ENCODE peak calls at places on chromosomes 5 and 9, in nine cellular contexts. B is mammary epithelial cell; V is CD8-positive, alpha-beta memory T cell; K is thoracic aorta; X is body of pancreas; C is foreskin keratinocyte; E is upper lobe of right lung; L is neuronal stem cell; Z is esophagus squamous epithelium. O is an unnamed sample. For H3K4me1, the result is how much of the 10 kb centered on the place peaks cover.

GRCh38 chr5:140261403-140262171 is 41.3 kb downstream of the PFDN1 start:
- DNase-seq in Z (no peak), B (peak), C (peak), V (no peak), E (peak), L (no peak), X (peak), K (peak), O (peak)

GRCh38 chr9:99852617-99853016 is 30.9 kb downstream of the NR4A3 start:
- DNase-seq in E (no peak), K (no peak), V (no peak), B (no peak), Z (no peak), L (no peak), C (no peak), X (no peak), O (no peak)

GRCh38 chr5:30279237-30279636 is 914.2 kb upstream of the CDH6 start:
- DNase-seq in B (no peak), C (peak), K (no peak), Z (no peak), X (no peak), V (no peak), E (no peak), L (no peak), O (no peak)

GRCh38 chr9:109683521-109683920 is 96.5 kb upstream of the PALM2AKAP2 start:
- DNase-seq in C (peak), K (no peak), X (no peak), V (no peak), L (no peak), B (peak), E (no peak), Z (no peak), O (no peak)

GRCh38 chr9:112898872-112899281 is 8.2 kb upstream of the SLC46A2 start:
- DNase-seq in Z (no peak), K (no peak), E (no peak), X (no peak), L (no peak), C (no peak), V (no peak), B (no peak), O (no peak)

GRCh38 chr5:14417792-14418765 is 163.5 kb upstream of the OTULINL start:
- DNase-seq in E (no peak), Z (no peak), L (no peak), V (no peak), C (no peak), X (no peak), B (no peak), K (no peak), O (no peak)

GRCh38 chr5:146767534-146767933 is 111.0 kb downstream of the PPP2R2B start:
- DNase-seq in V (no peak), C (no peak), E (no peak), X (no peak), Z (no peak), B (no peak), K (no peak), L (no peak), O (no peak)

GRCh38 chr9:124839612-124840299 is 13.5 kb upstream of the WDR38 start:
- DNase-seq in X (no peak), E (no peak), V (no peak), B (no peak), C (no peak), Z (no peak), L (no peak), K (no peak), O (no peak)

GRCh38 chr5:143562935-143563334 is 159.4 kb upstream of the NR3C1 start:
- DNase-seq in K (peak), E (no peak), X (peak), V (no peak), Z (no peak), B (no peak), L (no peak), C (no peak), O (no peak)

GRCh38 chr9:128361296-128361980 is 9.7 kb upstream of the URM1 start:
- DNase-seq in B (no peak), C (no peak), E (no peak), Z (no peak), X (no peak), K (no peak), L (no peak), V (no peak), O (no peak)

GRCh38 chr5:93603711-93604118 is 20.7 kb downstream of the NR2F1 start:
- DNase-seq in X (no peak), C (no peak), Z (no peak), V (no peak), B (no peak), E (no peak), K (no peak), L (no peak), O (no peak)

GRCh38 chr5:24714757-24715156 is 70.0 kb upstream of the CDH10 start:
- DNase-seq in V (no peak), L (no peak), C (no peak), X (peak), E (no peak), B (no peak), K (no peak), Z (no peak), O (no peak)

GRCh38 chr5:74393943-74394342 is 246.6 kb downstream of the ENC1 start:
- DNase-seq in E (no peak), K (no peak), C (no peak), V (no peak), L (no peak), X (no peak), Z (no peak), B (no peak), O (no peak)

GRCh38 chr9:112858005-112858404 is 32.7 kb downstream of the SLC46A2 start:
- DNase-seq in K (no peak), E (no peak), B (no peak), Z (no peak), C (no peak), L (no peak), V (no peak), X (no peak), O (no peak)

GRCh38 chr5:168575391-168576372 is 3.5 kb downstream of the PANK3 start:
- DNase-seq in X (no peak), E (no peak), Z (no peak), C (no peak), B (no peak), L (no peak), V (no peak), K (no peak), O (no peak)

GRCh38 chr5:93407470-93407869 is 173.5 kb downstream of the NR2F1-AS1 start:
- DNase-seq in C (no peak), B (no peak), X (no peak), V (no peak), K (no peak), L (peak), E (no peak), Z (no peak), O (no peak)

GRCh38 chr5:5437227-5438172 is 15.0 kb downstream of the ICE1 start:
- DNase-seq in L (no peak), X (no peak), K (no peak), Z (no peak), E (no peak), C (no peak), B (no peak), V (no peak), O (no peak)

GRCh38 chr5:102910240-102911226 is 155.4 kb downstream of the PAM start:
- DNase-seq in V (no peak), X (no peak), B (peak), E (no peak), K (no peak), L (no peak), Z (no peak), C (peak), O (no peak)

GRCh38 chr5:162372265-162372664 is 304.7 kb downstream of the GABRG2 start:
- DNase-seq in E (no peak), K (no peak), Z (no peak), X (no peak), B (no peak), L (no peak), V (no peak), C (no peak), O (no peak)

GRCh38 chr5:180618830-180619562 is 27.7 kb upstream of the SCGB3A1 start:
- DNase-seq in X (peak), B (peak), E (no peak), L (peak), C (peak), V (peak), Z (no peak), K (no peak), O (no peak)

GRCh38 chr5:143533978-143534763 is 130.7 kb upstream of the NR3C1 start:
- DNase-seq in K (no peak), V (no peak), C (no peak), X (peak), E (no peak), Z (no peak), L (no peak), B (no peak), O (peak)

GRCh38 chr5:14268236-14268701 is 125.1 kb downstream of the TRIO start:
- DNase-seq in V (no peak), K (peak), B (peak), Z (no peak), X (no peak), L (no peak), C (peak), E (no peak), O (no peak)

GRCh38 chr5:150134198-150134588 is 21.5 kb downstream of the PDGFRB start:
- DNase-seq in E (no peak), B (no peak), C (no peak), X (no peak), K (no peak), L (no peak), V (no peak), Z (no peak), O (no peak)

GRCh38 chr9:38432922-38433510 is 8.8 kb upstream of the IGFBPL1 start:
- DNase-seq in K (no peak), X (peak), L (no peak), Z (no peak), E (no peak), C (peak), V (peak), B (peak), O (no peak)

GRCh38 chr5:80964491-80964890 is 4.3 kb downstream of the RASGRF2 start:
- DNase-seq in B (no peak), C (no peak), X (no peak), E (no peak), L (no peak), V (no peak), K (no peak), Z (no peak), O (no peak)

GRCh38 chr5:65059681-65060598 is 291.2 kb downstream of the CWC27 start:
- DNase-seq in X (no peak), K (no peak), E (no peak), Z (no peak), B (peak), V (no peak), C (peak), L (no peak), O (no peak)

GRCh38 chr5:65065112-65065511 is 296.4 kb downstream of the CWC27 start:
- DNase-seq in K (no peak), X (no peak), V (no peak), E (no peak), C (no peak), Z (no peak), B (no peak), L (no peak), O (no peak)

GRCh38 chr5:65061250-65061973 is 292.7 kb downstream of the CWC27 start:
- DNase-seq in X (no peak), K (no peak), Z (no peak), B (no peak), E (no peak), C (no peak), V (no peak), L (no peak), O (no peak)

GRCh38 chr5:65061974-65062353 is 293.2 kb downstream of the CWC27 start:
- DNase-seq in B (no peak), Z (no peak), C (no peak), L (no peak), V (no peak), K (no peak), E (no peak), X (no peak), O (no peak)

DNA sequence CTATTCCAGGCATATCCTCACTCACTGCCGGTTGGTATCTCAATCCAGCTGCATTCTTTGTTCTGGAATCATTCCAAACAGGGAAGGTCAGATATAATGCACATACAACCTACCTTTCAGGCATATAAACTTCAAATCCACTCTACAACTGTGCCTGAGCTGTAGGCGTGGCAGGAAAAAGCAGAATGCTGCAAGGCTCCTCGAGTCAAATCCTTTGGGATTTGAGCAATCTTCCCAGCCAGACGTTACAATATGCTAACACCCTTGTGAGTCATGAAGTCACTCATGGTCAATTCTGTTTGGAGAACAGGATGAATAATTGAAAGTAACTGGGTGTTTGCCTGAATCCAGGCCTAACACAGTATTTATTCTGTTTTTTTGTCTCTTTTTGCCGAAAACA is 294.0 kb downstream of the CWC27 start:
- DNase-seq in X (peak), V (no peak), L (no peak), K (peak), B (peak), E (no peak), C (peak), Z (no peak), O (no peak)
- H3K4me1 ChIP-seq in X (under half), V (under half), L (under half), K (under half), B (under half), E (under half), C (under half), Z (under half), O (under half)

GRCh38 chr5:31692561-31693221 is 53.8 kb downstream of the PDZD2 start:
- DNase-seq in X (no peak), L (no peak), C (no peak), V (no peak), Z (no peak), E (peak), B (no peak), K (no peak), O (no peak)
- H3K27ac ChIP-seq in X (no peak), L (no peak), C (no peak), V (no peak), Z (no peak), E (no peak), B (no peak), K (no peak), O (no peak)

DNA sequence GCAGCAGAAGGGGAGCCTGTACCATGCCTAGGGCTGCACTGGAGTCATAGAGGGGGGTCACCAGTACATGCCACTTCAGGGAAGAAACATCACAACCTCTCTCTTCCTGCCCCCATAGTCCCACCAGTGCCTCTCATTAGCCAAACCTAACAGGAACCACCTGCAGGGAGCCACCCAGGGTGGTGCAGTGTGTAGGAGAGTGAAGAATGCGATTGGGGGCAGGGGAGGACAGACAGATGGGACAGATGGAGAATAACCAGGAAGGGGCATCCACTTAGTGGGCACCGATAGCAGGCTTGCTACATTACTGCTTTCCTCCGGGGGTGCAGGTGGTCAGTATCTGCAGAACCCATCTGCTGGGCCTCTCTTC is 19.2 kb downstream of the DAPK1 start:
- DNase-seq in Z (no peak), B (no peak), K (no peak), C (no peak), E (no peak), V (no peak), X (no peak), L (no peak), O (no peak)
- H3K4me1 ChIP-seq in Z (under half), B (under half), K (under half), C (under half), E (half or more), V (under half), X (under half), L (under half), O (under half)

DNA sequence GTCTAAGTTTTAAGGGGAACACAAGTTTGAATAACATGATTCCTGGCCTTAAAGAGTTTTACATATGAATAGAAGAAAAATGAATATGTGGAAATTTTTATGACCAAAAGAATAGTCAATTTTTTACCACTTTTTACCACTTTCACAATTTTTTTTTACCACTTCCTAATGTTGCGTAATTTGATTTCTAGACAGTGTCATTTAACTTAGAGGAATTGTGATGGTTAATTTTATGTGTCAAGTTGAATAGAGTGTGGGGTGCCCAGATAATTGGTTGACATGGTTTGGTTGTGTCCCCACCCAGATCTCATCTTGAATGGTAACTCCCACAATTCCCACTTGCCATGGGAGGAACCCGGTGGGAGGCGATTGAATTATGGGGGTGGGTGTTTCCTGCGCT is 416.6 kb downstream of the KIF4B start:
- DNase-seq in V (no peak), E (no peak), Z (no peak), L (no peak), X (no peak), C (no peak), B (no peak), K (no peak), O (no peak)
- H3K27ac ChIP-seq in V (no peak), E (no peak), Z (no peak), L (no peak), X (no peak), C (no peak), B (no peak), K (no peak), O (no peak)

GRCh38 chr9:37340961-37341360 is 81.5 kb upstream of the GRHPR start:
- DNase-seq in Z (no peak), V (no peak), E (no peak), C (no peak), B (no peak), X (no peak), L (no peak), K (no peak), O (no peak)

GRCh38 chr9:37339945-37340344 is 82.6 kb upstream of the GRHPR start:
- DNase-seq in C (no peak), V (no peak), Z (no peak), E (no peak), K (no peak), X (no peak), L (no peak), B (no peak), O (no peak)

GRCh38 chr9:37337301-37337905 is 85.1 kb upstream of the GRHPR start:
- DNase-seq in V (no peak), C (no peak), X (no peak), K (no peak), L (no peak), B (no peak), Z (no peak), E (no peak), O (no peak)

GRCh38 chr9:37336150-37336549 is 86.3 kb upstream of the GRHPR start:
- DNase-seq in E (no peak), X (peak), Z (no peak), K (no peak), C (no peak), V (no peak), B (no peak), L (no peak), O (no peak)

GRCh38 chr9:37338218-37338617 is 84.3 kb upstream of the GRHPR start:
- DNase-seq in E (no peak), K (no peak), Z (no peak), V (no peak), C (no peak), X (no peak), B (no peak), L (no peak), O (no peak)
- H3K4me1 ChIP-seq in E (under half), K (under half), Z (under half), V (under half), C (under half), X (under half), B (under half), L (under half), O (under half)

GRCh38 chr5:112121268-112121667 is 297.8 kb downstream of the EPB41L4A start:
- DNase-seq in L (no peak), V (no peak), Z (no peak), E (no peak), B (no peak), X (no peak), K (no peak), C (no peak), O (no peak)

GRCh38 chr5:112124788-112125187 is 294.3 kb downstream of the EPB41L4A start:
- DNase-seq in C (no peak), K (no peak), E (no peak), L (no peak), X (no peak), V (no peak), B (no peak), Z (no peak), O (no peak)

GRCh38 chr5:112122353-112122752 is 296.7 kb downstream of the EPB41L4A start:
- DNase-seq in K (no peak), V (no peak), B (no peak), C (no peak), X (no peak), Z (no peak), E (no peak), L (no peak), O (no peak)

GRCh38 chr5:112125910-112126309 is 293.2 kb downstream of the EPB41L4A start:
- DNase-seq in X (no peak), E (no peak), L (no peak), Z (no peak), V (no peak), C (no peak), B (no peak), K (no peak), O (no peak)

GRCh38 chr5:112123060-112123459 is 296.0 kb downstream of the EPB41L4A start:
- DNase-seq in Z (no peak), V (no peak), X (no peak), E (no peak), C (no peak), L (no peak), K (no peak), B (no peak), O (no peak)
- H3K27ac ChIP-seq in Z (no peak), V (no peak), X (no peak), E (no peak), C (no peak), L (no peak), K (no peak), B (no peak), O (no peak)